ENCODE peak calls at places on chromosomes 5 and 9, in seven cellular contexts. I, O, Z, S, H, X and K are unnamed samples.

GRCh38 chr9:16645970-16646369 is 224.5 kb downstream of the BNC2 start:
- DNase-seq in H (no peak), Z (no peak), X (no peak), O (no peak), I (peak; percentile 55), S (no peak), K (no peak)

GRCh38 chr9:680106-680505 is 161.4 kb upstream of the DMRT1 start:
- DNase-seq in Z (no peak), S (no peak), O (no peak), H (peak; percentile 50), X (no peak), I (no peak), K (no peak)

GRCh38 chr9:17800397-17800796 is 221.5 kb downstream of the SH3GL2 start:
- DNase-seq in Z (no peak), S (no peak), I (no peak), H (no peak), X (no peak), O (no peak), K (no peak)

GRCh38 chr5:64183956-64184355 is 18.3 kb downstream of the RNF180 start:
- DNase-seq in S (no peak), H (no peak), Z (no peak), X (no peak), O (no peak), I (no peak), K (no peak)

GRCh38 chr5:163614787-163615186 is 109.4 kb downstream of the MAT2B start:
- DNase-seq in X (no peak), I (no peak), H (peak; percentile 8), O (no peak), S (no peak), Z (no peak), K (no peak)

GRCh38 chr9:116382053-116382452 is 228.5 kb downstream of the PAPPA start:
- DNase-seq in O (no peak), Z (no peak), S (no peak), H (no peak), I (no peak), X (no peak), K (no peak)

GRCh38 chr5:13569088-13569715 is 375.3 kb downstream of the DNAH5 start:
- DNase-seq in Z (no peak), H (no peak), X (no peak), O (no peak), I (no peak), S (no peak), K (no peak)

GRCh38 chr5:132797651-132798050 is 15.5 kb upstream of the SOWAHA start:
- DNase-seq in X (no peak), Z (no peak), O (no peak), I (no peak), H (no peak), S (no peak), K (no peak)

GRCh38 chr9:684055-684949 is 157.2 kb upstream of the DMRT1 start:
- DNase-seq in X (no peak), O (no peak), H (peak; percentile 89), S (no peak), I (peak; percentile 47), Z (no peak), K (no peak)

GRCh38 chr5:109567374-109568044 is 122.2 kb upstream of the MAN2A1 start:
- DNase-seq in O (no peak), X (no peak), H (peak; percentile 42), S (peak; percentile 27), I (peak; percentile 53), Z (no peak), K (no peak)

GRCh38 chr5:88480245-88480644 is 211.6 kb upstream of the TMEM161B start:
- DNase-seq in S (no peak), O (no peak), Z (no peak), I (no peak), X (no peak), H (peak; percentile 15), K (no peak)

GRCh38 chr9:95100071-95100627 is 217.4 kb downstream of the FANCC start:
- DNase-seq in O (no peak), I (no peak), H (no peak), S (no peak), X (no peak), Z (no peak), K (no peak)

GRCh38 chr5:150065886-150066285 is 20.5 kb downstream of the CSF1R start:
- DNase-seq in Z (no peak), H (peak; percentile 73), I (peak; percentile 12), X (peak; percentile 67), S (no peak), O (no peak), K (no peak)

GRCh38 chr5:34009610-34010009 is 1.8 kb upstream of the AMACR start:
- DNase-seq in H (no peak), X (no peak), I (no peak), O (no peak), Z (no peak), S (no peak), K (no peak)

GRCh38 chr5:34005211-34005610 is 2.6 kb downstream of the AMACR start:
- DNase-seq in Z (no peak), S (no peak), X (no peak), O (no peak), H (no peak), I (no peak), K (no peak)

GRCh38 chr5:34007116-34007674 is 655 bp downstream of the AMACR start:
- DNase-seq in I (peak; percentile 23), O (no peak), X (no peak), Z (no peak), S (no peak), H (peak; percentile 40), K (no peak)

GRCh38 chr5:34008721-34009120 is 871 bp upstream of the AMACR start:
- DNase-seq in Z (no peak), O (no peak), X (no peak), S (no peak), H (no peak), I (no peak), K (no peak)

GRCh38 chr5:34007675-34008600 is at the start of gene AMACR:
- DNase-seq in X (peak; percentile 94), S (peak; percentile 50), O (peak; percentile 54), H (peak; percentile 99), I (peak; percentile 97), Z (peak; percentile 80), K (peak; percentile 84)
- TF ChIP-seq CTCF in X (peak; percentile 13), S (no peak), O (no peak), H (peak; percentile 12), I (no peak), Z (no peak), K (no peak)

DNA sequence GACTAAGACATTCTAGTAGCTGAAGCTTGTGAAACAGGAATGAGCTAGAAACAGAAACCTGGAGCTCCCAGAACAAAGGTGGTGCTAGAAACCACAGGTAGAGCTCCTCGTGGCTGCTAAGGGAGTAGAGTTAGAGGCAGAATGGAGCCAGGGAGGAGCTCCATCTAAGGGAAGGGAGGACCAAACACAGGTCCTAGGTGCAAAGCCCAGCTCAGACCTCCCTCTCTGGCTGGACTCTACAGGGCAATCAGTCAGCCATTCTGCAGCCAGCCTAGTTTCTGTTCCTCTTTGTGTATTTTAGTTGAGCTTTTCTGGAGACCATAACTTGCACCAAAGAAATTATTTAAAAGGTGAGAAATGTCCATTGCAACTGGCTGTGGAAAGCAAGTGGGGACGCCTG is 70.4 kb downstream of the CRB2 start:
- DNase-seq in I (no peak), S (no peak), Z (no peak), O (no peak), H (no peak), X (no peak), K (no peak)
- TF ChIP-seq CTCF in I (no peak), S (no peak), Z (no peak), O (no peak), H (no peak), X (no peak), K (no peak)

GRCh38 chr9:98049668-98050067 is 6.9 kb upstream of the NANS start:
- DNase-seq in I (no peak), H (no peak), X (no peak), O (no peak), S (no peak), Z (no peak), K (no peak)

GRCh38 chr9:98043921-98044320 is 12.6 kb upstream of the NANS start:
- DNase-seq in X (no peak), S (no peak), O (no peak), H (no peak), Z (no peak), I (no peak), K (no peak)

GRCh38 chr9:98046161-98046543 is 10.4 kb upstream of the NANS start:
- DNase-seq in I (no peak), H (no peak), O (no peak), X (no peak), Z (no peak), S (no peak), K (no peak)

GRCh38 chr9:98047002-98047401 is 9.5 kb upstream of the NANS start:
- DNase-seq in I (no peak), S (no peak), Z (no peak), H (no peak), O (no peak), X (no peak), K (no peak)

DNA sequence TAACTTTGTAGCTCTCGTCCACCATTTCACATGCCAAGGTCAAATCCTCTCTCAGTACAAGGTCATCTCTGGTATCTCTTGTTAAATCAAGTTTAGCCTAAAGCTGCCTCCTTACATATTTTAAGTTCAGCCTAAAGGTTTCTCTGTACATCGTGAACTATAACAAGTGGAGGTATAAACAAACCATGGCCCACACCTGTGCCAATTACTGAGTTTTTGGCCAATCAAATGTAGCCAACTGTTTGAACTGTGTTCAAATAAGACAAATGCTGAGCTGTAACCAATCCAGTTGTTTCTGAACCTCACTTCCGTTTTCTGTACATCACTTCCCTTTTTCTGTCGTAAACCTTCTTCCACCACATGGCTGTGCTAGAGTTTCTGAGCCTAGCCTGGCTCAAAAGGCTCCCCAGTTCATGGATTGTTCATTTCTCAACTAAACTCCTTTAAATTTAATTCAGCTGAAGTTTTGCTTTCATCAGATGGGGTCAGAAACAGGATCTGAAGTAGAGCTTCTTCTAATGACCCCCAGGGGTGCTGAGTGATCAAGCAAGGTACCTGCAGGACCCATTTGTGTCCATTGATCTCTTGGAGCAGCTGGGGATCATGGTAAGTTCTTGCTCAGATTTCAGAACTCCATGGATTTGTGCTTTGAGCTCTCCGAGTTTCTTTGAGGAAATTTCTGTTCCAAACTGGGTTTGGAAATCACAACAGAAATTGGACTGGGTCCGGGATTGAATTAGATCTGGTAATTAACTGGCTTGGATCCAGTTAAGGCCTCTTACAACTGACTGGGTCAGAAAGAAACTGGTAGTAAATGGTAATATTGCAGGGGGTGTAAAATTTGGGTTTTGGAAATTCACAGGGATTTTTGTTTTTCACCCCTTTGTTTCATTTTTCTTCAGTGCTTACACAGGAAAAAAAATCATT is 11.0 kb upstream of the NANS start:
- DNase-seq in I (no peak), Z (no peak), H (no peak), S (no peak), X (no peak), O (no peak), K (no peak)
- TF ChIP-seq CTCF in I (no peak), Z (no peak), H (no peak), S (no peak), X (no peak), O (no peak), K (no peak)

DNA sequence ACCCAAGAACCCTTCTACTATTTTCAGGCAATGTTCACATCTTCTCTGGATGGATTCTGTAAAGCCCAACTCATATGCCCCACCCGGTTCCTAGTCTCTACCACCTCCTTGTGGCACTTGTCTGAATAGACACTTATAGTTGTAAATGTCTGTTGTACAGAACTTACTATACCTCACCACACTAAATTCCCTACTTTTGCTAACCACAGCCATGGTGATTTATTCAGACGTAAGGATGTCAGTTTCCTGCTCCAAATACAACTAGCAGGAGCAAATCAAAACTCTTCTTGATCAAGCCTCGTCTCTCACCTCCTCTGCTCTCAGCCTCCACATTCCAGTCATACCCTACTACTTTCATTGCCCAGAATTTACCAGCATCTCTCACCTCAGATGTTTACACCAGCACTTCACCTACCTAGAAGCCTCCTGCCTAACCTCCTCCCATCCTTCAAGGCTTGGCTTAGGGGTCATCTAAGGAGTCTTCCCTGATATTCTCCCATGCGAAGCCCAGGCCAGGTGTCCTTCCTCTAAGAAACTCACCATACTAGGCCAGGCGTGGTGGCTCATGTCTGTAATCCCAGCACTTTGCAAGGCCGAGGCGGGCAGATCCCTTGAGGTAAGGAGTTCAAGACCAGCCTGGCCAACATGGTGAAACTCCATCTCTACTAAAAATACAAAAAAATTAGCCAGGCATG is 75.5 kb downstream of the MAPKAP1 start:
- DNase-seq in S (no peak), I (peak; percentile 80), H (peak; percentile 67), Z (no peak), O (no peak), X (no peak), K (no peak)
- TF ChIP-seq CTCF in S (peak; percentile 68), I (peak; percentile 69), H (peak; percentile 62), Z (peak; percentile 50), O (peak; percentile 39), X (peak; percentile 59), K (peak; percentile 50)